ENCODE peak calls at places on chromosomes 1 and 21, in nine cellular contexts. H is transverse colon, L is GM23338, V is HepG2, R is esophagus muscularis mucosa, X is stomach, E is Panc1, J is H1, U is K562. I is an unnamed sample.

GRCh38 chr21:35206141-35207125 is 157.3 kb upstream of the RUNX1 start:
- DNase-seq in H (peak; percentile 44), L (no peak), V (no peak), R (no peak), X (peak; percentile 69), E (no peak), J (no peak), U (peak; percentile 75), I (no peak)

GRCh38 chr1:36693116-36693515 is 210.4 kb upstream of the CSF3R start:
- DNase-seq in H (no peak), L (no peak), V (no peak), R (no peak), X (no peak), E (no peak), J (no peak), U (no peak), I (no peak)

GRCh38 chr21:38958940-38959685 is 153.4 kb downstream of the ETS2 start:
- DNase-seq in H (peak; percentile 51), L (no peak), V (peak; percentile 62), R (no peak), X (no peak), E (no peak), J (no peak), U (peak; percentile 22), I (no peak)

GRCh38 chr1:89989791-89990190 is 5.1 kb upstream of the ZNF326 start:
- DNase-seq in H (peak; percentile 64), L (peak; percentile 48), V (peak; percentile 58), R (no peak), X (no peak), E (no peak), J (no peak), U (no peak), I (no peak)

GRCh38 chr1:44616991-44617702 is 57.1 kb downstream of the TMEM53 start:
- DNase-seq in H (peak; percentile 26), L (peak; percentile 72), V (no peak), R (no peak), X (no peak), E (no peak), J (peak; percentile 69), U (peak; percentile 57), I (no peak)

GRCh38 chr1:181898773-181899172 is 162.7 kb downstream of the ZNF648 start:
- DNase-seq in H (no peak), L (no peak), V (no peak), R (no peak), X (no peak), E (no peak), J (no peak), U (no peak), I (no peak)

GRCh38 chr1:23098463-23099170 is 70.0 kb downstream of the LUZP1 start:
- DNase-seq in H (peak; percentile 65), L (peak; percentile 89), V (peak; percentile 62), R (no peak), X (peak; percentile 66), E (peak; percentile 80), J (peak; percentile 72), U (peak; percentile 76), I (peak; percentile 47)

GRCh38 chr1:67677925-67678324 is 7.1 kb upstream of the GADD45A start:
- DNase-seq in H (no peak), L (no peak), V (no peak), R (no peak), X (no peak), E (no peak), J (no peak), U (no peak), I (no peak)

GRCh38 chr1:210222288-210223006 is 10.1 kb upstream of the SERTAD4 start:
- DNase-seq in H (peak; percentile 59), L (peak; percentile 73), V (no peak), R (peak; percentile 75), X (peak; percentile 65), E (no peak), J (no peak), U (no peak), I (no peak)

GRCh38 chr1:196056966-196057365 is 551.3 kb downstream of the KCNT2 start:
- DNase-seq in H (no peak), L (peak; percentile 56), V (no peak), R (no peak), X (no peak), E (no peak), J (peak; percentile 49), U (no peak), I (no peak)

GRCh38 chr1:9249534-9250335 is 15.2 kb downstream of the H6PD start:
- DNase-seq in H (peak; percentile 52), L (peak; percentile 85), V (peak; percentile 79), R (no peak), X (peak; percentile 64), E (no peak), J (peak; percentile 87), U (peak; percentile 63), I (no peak)

GRCh38 chr1:230537456-230537855 is 104.8 kb upstream of the COG2 start:
- DNase-seq in H (no peak), L (peak; percentile 90), V (no peak), R (peak; percentile 53), X (no peak), E (no peak), J (peak; percentile 82), U (no peak), I (no peak)

DNA sequence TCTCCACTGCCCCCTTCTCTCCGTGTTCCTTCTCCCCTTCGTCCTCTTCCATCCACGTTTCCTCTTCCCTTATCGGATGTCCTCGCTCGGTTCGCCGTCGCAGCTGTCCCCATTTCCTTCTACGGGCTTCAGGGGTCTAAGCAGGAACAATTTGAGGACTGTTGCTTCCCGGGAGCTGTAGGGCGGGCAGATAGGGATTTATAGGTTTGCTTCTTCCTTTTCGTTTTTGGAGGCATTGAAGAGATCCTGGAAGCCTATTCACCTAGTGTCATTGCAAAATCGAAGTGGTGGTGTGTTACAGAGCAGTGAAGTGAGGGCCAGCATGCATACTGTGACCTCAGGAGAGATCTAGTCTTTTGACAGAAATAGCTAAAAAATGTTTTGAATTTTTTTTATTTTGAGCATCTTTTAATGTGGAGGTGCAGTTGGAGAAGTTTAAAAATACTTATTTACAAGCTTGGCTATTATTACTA is 897 bp downstream of the ZYG11B start:
- DNase-seq in H (peak; percentile 23), L (no peak), V (no peak), R (no peak), X (no peak), E (no peak), J (no peak), U (peak; percentile 48), I (no peak)
- H3K27ac ChIP-seq in H (peak overlapping the region; percentile 88), L (peak overlapping the region; percentile 21), V (peak overlapping the region; percentile 84), R (peak overlapping the region; percentile 90), X (peak overlapping the region; percentile 89), E (peak overlapping the region; percentile 96), J (no peak overlapping the region), U (peak overlapping the region; percentile 71), I (no peak overlapping the region)

GRCh38 chr1:26789612-26789865 is 1.8 kb downstream of the PIGV start:
- DNase-seq in H (no peak), L (no peak), V (no peak), R (no peak), X (no peak), E (no peak), J (no peak), U (no peak), I (no peak)

GRCh38 chr1:26788515-26788785 is 700 bp downstream of the PIGV start:
- DNase-seq in H (no peak), L (no peak), V (no peak), R (no peak), X (no peak), E (no peak), J (no peak), U (no peak), I (no peak)

GRCh38 chr1:26787706-26788514 is at the start of gene PIGV:
- DNase-seq in H (peak; percentile 90), L (peak; percentile 90), V (peak; percentile 64), R (peak; percentile 96), X (peak; percentile 89), E (no peak), J (peak; percentile 95), U (peak; percentile 97), I (no peak)

GRCh38 chr1:26789953-26790352 is 2.2 kb downstream of the PIGV start:
- DNase-seq in H (no peak), L (no peak), V (no peak), R (no peak), X (no peak), E (no peak), J (no peak), U (no peak), I (no peak)

GRCh38 chr1:26788836-26789611 is 1.3 kb downstream of the PIGV start:
- DNase-seq in H (peak; percentile 91), L (peak; percentile 93), V (peak; percentile 76), R (peak; percentile 95), X (peak; percentile 86), E (no peak), J (peak; percentile 83), U (peak; percentile 88), I (peak; percentile 62)
- TF ChIP-seq POLR2AphosphoS5 in H (peak; percentile 62), L (no peak), V (no peak), R (peak; percentile 86), X (peak; percentile 78), E (peak; percentile 53), J (no peak), U (peak; percentile 26), I (peak; percentile 65)

GRCh38 chr1:226060976-226061792 is 1.3 kb upstream of the H3-3A start:
- DNase-seq in H (no peak), L (no peak), V (no peak), R (no peak), X (no peak), E (no peak), J (no peak), U (no peak), I (no peak)
- H3K27ac ChIP-seq in H (peak overlapping the region; percentile 100), L (peak overlapping the region; percentile 98), V (peak overlapping the region; percentile 98), R (peak overlapping the region; percentile 100), X (peak overlapping the region; percentile 98), E (peak overlapping the region; percentile 96), J (peak overlapping the region; percentile 95), U (peak overlapping the region; percentile 96), I (peak overlapping the region; percentile 90)

GRCh38 chr1:234973426-234974250 is 155.0 kb downstream of the TOMM20 start:
- DNase-seq in H (no peak), L (no peak), V (no peak), R (no peak), X (no peak), E (no peak), J (no peak), U (no peak), I (no peak)
- TF ChIP-seq POLR2AphosphoS5 in H (peak; percentile 34), L (no peak), V (no peak), R (peak; percentile 2), X (no peak), E (no peak), J (no peak), U (no peak), I (no peak)

GRCh38 chr1:234565132-234565531 is 44.8 kb downstream of the IRF2BP2 start:
- DNase-seq in H (no peak), L (no peak), V (no peak), R (no peak), X (no peak), E (no peak), J (no peak), U (no peak), I (no peak)
- H3K27ac ChIP-seq in H (no peak overlapping the region), L (no peak overlapping the region), V (no peak overlapping the region), R (no peak overlapping the region), X (no peak overlapping the region), E (peak overlapping the region; percentile 72), J (no peak overlapping the region), U (no peak overlapping the region), I (no peak overlapping the region)

GRCh38 chr1:68770817-68771216 is 273.9 kb upstream of the DEPDC1 start:
- DNase-seq in H (no peak), L (no peak), V (no peak), R (no peak), X (no peak), E (no peak), J (no peak), U (no peak), I (no peak)
- TF ChIP-seq POLR2AphosphoS5 in H (no peak), L (no peak), V (no peak), R (no peak), X (no peak), E (no peak), J (no peak), U (no peak), I (no peak)